ENCODE peak calls at places on chromosomes 3 and 15, in six cellular contexts. V, U, A, K, N and C are unnamed samples.

GRCh38 chr3:9503283-9503682 is 50.3 kb downstream of the LHFPL4 start:
- DNase-seq in V (peak), U (no peak), A (peak), K (peak), N (peak), C (peak)

GRCh38 chr3:30161370-30161769 is 445.0 kb upstream of the TGFBR2 start:
- DNase-seq in V (peak), U (no peak), A (peak), K (peak), N (no peak), C (peak)

GRCh38 chr3:110069641-110070538 is 732.5 kb upstream of the DPPA4 start:
- DNase-seq in V (peak), U (no peak), A (no peak), K (peak), N (no peak), C (peak)

GRCh38 chr15:37106490-37107001 is 6.2 kb upstream of the MEIS2 start:
- DNase-seq in V (peak), U (no peak), A (no peak), K (peak), N (peak), C (no peak)

GRCh38 chr3:134018850-134019249 is 10.9 kb downstream of the SLCO2A1 start:
- DNase-seq in V (no peak), U (no peak), A (no peak), K (no peak), N (no peak), C (no peak)

GRCh38 chr15:38994310-38994709 is 429.7 kb upstream of the RASGRP1 start:
- DNase-seq in V (no peak), U (no peak), A (no peak), K (no peak), N (no peak), C (no peak)

GRCh38 chr15:91593653-91594052 is 259.9 kb upstream of the SLCO3A1 start:
- DNase-seq in V (no peak), U (no peak), A (no peak), K (peak), N (no peak), C (no peak)

GRCh38 chr3:132161608-132162007 is 126.8 kb upstream of the CPNE4 start:
- DNase-seq in V (peak), U (no peak), A (no peak), K (no peak), N (peak), C (peak)

GRCh38 chr15:36988947-36989346 is 111.4 kb downstream of the MEIS2 start:
- DNase-seq in V (no peak), U (no peak), A (no peak), K (no peak), N (no peak), C (no peak)

GRCh38 chr3:21752749-21753347 is 1.8 kb upstream of the ZNF385D start:
- DNase-seq in V (peak), U (no peak), A (peak), K (peak), N (peak), C (peak)

GRCh38 chr15:99211926-99212325 is 37.5 kb downstream of the TTC23 start:
- DNase-seq in V (peak), U (no peak), A (no peak), K (no peak), N (no peak), C (peak)

GRCh38 chr3:72082776-72083477 is 298.0 kb upstream of the PROK2 start:
- DNase-seq in V (no peak), U (no peak), A (no peak), K (no peak), N (peak), C (no peak)

GRCh38 chr3:39038165-39038564 is 13.6 kb downstream of the SCN11A start:
- DNase-seq in V (peak), U (no peak), A (peak), K (peak), N (no peak), C (peak)

GRCh38 chr3:185586644-185586964 is 509 bp downstream of the SENP2 start:
- DNase-seq in V (no peak), U (no peak), A (no peak), K (no peak), N (no peak), C (no peak)

GRCh38 chr3:171704002-171704401 is 106.3 kb downstream of the PLD1 start:
- DNase-seq in V (peak), U (no peak), A (peak), K (peak), N (peak), C (peak)

GRCh38 chr3:24377218-24377993 is 117.2 kb downstream of the THRB start:
- DNase-seq in V (no peak), U (no peak), A (no peak), K (no peak), N (no peak), C (peak)

GRCh38 chr3:19940643-19941042 is 6.3 kb upstream of the RAB5A start:
- DNase-seq in V (no peak), U (no peak), A (no peak), K (no peak), N (no peak), C (no peak)

GRCh38 chr3:14562441-14562840 is 22.3 kb upstream of the GRIP2 start:
- DNase-seq in V (peak), U (no peak), A (no peak), K (no peak), N (no peak), C (no peak)

GRCh38 chr3:187025254-187025655 is 94.9 kb downstream of the ST6GAL1 start:
- DNase-seq in V (no peak), U (no peak), A (no peak), K (no peak), N (peak), C (no peak)

GRCh38 chr3:13972679-13973379 is 93.0 kb upstream of the WNT7A start:
- DNase-seq in V (no peak), U (no peak), A (no peak), K (no peak), N (no peak), C (no peak)

GRCh38 chr15:39969871-39970270 is 36.0 kb downstream of the EIF2AK4 start:
- DNase-seq in V (peak), U (no peak), A (peak), K (peak), N (no peak), C (peak)

GRCh38 chr15:44593042-44593736 is 56.2 kb downstream of the EIF3J start:
- DNase-seq in V (peak), U (no peak), A (no peak), K (peak), N (peak), C (no peak)

GRCh38 chr3:44058022-44058867 is 183.4 kb upstream of the TOPAZ1 start:
- DNase-seq in V (peak), U (no peak), A (no peak), K (peak), N (no peak), C (peak)

GRCh38 chr3:127483005-127483641 is 107.4 kb downstream of the TPRA1 start:
- DNase-seq in V (no peak), U (peak), A (no peak), K (no peak), N (no peak), C (no peak)

GRCh38 chr3:119035014-119035346 is 334 bp upstream of the IGSF11 start:
- DNase-seq in V (no peak), U (no peak), A (no peak), K (no peak), N (no peak), C (no peak)
- TF ChIP-seq CTCF in V (no peak), U (no peak), A (no peak), K (no peak), N (no peak), C (no peak)

DNA sequence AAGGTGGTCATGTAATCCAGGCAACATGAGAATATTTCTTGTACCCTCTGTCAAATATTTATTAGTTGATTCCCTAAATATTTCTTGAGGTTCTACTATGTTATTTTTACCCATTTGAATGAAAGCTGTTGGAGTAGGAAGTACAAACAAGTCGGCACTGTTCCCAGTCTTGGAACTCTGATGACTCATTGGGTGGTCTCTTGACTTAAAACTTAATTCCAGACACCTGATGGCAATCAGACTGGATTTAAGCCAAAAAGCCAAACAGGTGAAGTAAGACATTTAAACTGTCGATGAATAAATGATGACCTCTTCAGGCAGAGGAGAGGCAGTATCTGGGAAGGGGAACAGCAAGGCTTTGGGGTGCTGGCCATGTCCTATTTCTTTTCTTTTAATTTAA is 22.8 kb downstream of the C2CD4A start:
- DNase-seq in V (no peak), U (no peak), A (no peak), K (no peak), N (no peak), C (no peak)
- TF ChIP-seq CTCF in V (no peak), U (no peak), A (no peak), K (no peak), N (no peak), C (no peak)

GRCh38 chr15:25056484-25057429 is 102.0 kb downstream of the SNRPN start:
- DNase-seq in V (no peak), U (no peak), A (no peak), K (no peak), N (peak), C (no peak)

GRCh38 chr15:25054943-25055342 is 100.2 kb downstream of the SNRPN start:
- DNase-seq in V (no peak), U (no peak), A (no peak), K (no peak), N (no peak), C (no peak)

GRCh38 chr15:25054329-25054728 is 99.5 kb downstream of the SNRPN start:
- DNase-seq in V (no peak), U (peak), A (no peak), K (no peak), N (no peak), C (no peak)

GRCh38 chr15:25057574-25057973 is 102.8 kb downstream of the SNRPN start:
- DNase-seq in V (no peak), U (peak), A (no peak), K (no peak), N (no peak), C (no peak)

DNA sequence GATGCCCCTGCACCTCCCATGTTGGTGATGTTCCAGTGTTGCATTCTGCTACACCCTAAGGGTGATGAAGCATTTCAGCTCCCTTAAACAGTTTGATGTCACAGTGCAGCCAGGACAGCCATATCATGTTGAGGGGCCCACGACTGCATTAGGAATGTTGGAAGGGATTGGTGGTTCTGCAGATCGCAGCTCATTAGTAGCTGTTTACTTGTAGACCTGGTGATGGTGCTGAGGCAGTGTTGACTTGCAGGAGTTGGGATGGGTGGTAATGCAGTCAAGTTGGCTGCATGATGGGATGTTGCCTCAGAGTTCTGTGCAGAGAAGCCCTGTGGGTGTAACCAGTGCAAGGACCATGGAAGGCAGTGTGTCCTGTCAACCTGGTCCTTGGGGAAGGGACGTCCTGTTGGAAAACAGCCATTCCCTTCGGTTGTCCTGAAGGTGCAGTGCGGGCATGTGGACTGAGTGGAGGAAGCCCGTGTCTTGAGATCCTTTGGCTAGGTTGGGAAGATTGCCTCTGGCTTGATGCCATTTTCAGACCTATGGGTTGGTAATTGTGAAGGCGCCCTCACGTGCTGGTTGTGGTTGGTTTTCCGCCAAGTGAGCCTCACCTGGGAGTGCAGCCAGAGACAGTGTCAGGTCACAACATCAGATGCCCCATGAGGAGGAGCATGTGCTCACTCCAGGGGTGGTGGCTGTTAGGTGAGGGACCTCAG is 100.7 kb downstream of the SNRPN start:
- DNase-seq in V (no peak), U (no peak), A (no peak), K (no peak), N (no peak), C (no peak)
- TF ChIP-seq CTCF in V (no peak), U (no peak), A (no peak), K (no peak), N (no peak), C (no peak)

GRCh38 chr15:74374648-74375302 is 7.3 kb upstream of the CYP11A1 start:
- DNase-seq in V (no peak), U (peak), A (no peak), K (no peak), N (no peak), C (no peak)
- TF ChIP-seq CTCF in V (no peak), U (no peak), A (no peak), K (no peak), N (no peak), C (no peak)

GRCh38 chr3:182704926-182705325 is 88.4 kb upstream of the ATP11B start:
- DNase-seq in V (peak), U (no peak), A (no peak), K (no peak), N (peak), C (no peak)
- TF ChIP-seq CTCF in V (peak), U (no peak), A (no peak), K (no peak), N (peak), C (no peak)